ENCODE peak calls at places on chromosomes 11 and 22, in six cellular contexts. Z is HepG2, P is GM12891, Y is GM12878, X is H1, I is K562. K is an unnamed sample.

GRCh38 chr22:49159711-49160110 is 668.0 kb downstream of the BRD1 start:
- DNase-seq in Z (no peak), P (no peak), Y (no peak), X (no peak), I (no peak), K (no peak)

GRCh38 chr22:37848587-37849088 is 581 bp upstream of the EIF3L start:
- DNase-seq in Z (peak), P (no peak), Y (no peak), X (no peak), I (peak), K (no peak)

GRCh38 chr22:43230983-43231723 is 44.2 kb upstream of the TTLL12 start:
- DNase-seq in Z (peak), P (peak), Y (no peak), X (peak), I (peak), K (peak)

GRCh38 chr22:45548991-45549736 is 46.5 kb downstream of the FBLN1 start:
- DNase-seq in Z (no peak), P (no peak), Y (no peak), X (no peak), I (peak), K (no peak)

GRCh38 chr11:108117746-108118371 is 3.5 kb upstream of the ACAT1 start:
- DNase-seq in Z (peak), P (no peak), Y (no peak), X (no peak), I (peak), K (no peak)

GRCh38 chr22:49066619-49067018 is 761.1 kb downstream of the BRD1 start:
- DNase-seq in Z (no peak), P (no peak), Y (no peak), X (no peak), I (no peak), K (no peak)

GRCh38 chr11:64250875-64251721 is at the start of gene PLCB3:
- DNase-seq in Z (no peak), P (peak), Y (no peak), X (no peak), I (peak), K (peak)

GRCh38 chr11:27012254-27012921 is 18.5 kb downstream of the FIBIN start:
- DNase-seq in Z (no peak), P (no peak), Y (no peak), X (no peak), I (no peak), K (no peak)

GRCh38 chr11:102367364-102367763 is 20.4 kb downstream of the BIRC2 start:
- DNase-seq in Z (no peak), P (no peak), Y (no peak), X (no peak), I (peak), K (no peak)

GRCh38 chr11:79525257-79525656 is 84.4 kb upstream of the TENM4 start:
- DNase-seq in Z (no peak), P (no peak), Y (no peak), X (no peak), I (no peak), K (no peak)

GRCh38 chr22:28799834-28800307 is 498 bp downstream of the XBP1 start:
- DNase-seq in Z (no peak), P (no peak), Y (no peak), X (no peak), I (peak), K (no peak)

GRCh38 chr11:90220391-90220790 is 2.5 kb downstream of the CHORDC1 start:
- DNase-seq in Z (no peak), P (no peak), Y (no peak), X (no peak), I (peak), K (no peak)

DNA sequence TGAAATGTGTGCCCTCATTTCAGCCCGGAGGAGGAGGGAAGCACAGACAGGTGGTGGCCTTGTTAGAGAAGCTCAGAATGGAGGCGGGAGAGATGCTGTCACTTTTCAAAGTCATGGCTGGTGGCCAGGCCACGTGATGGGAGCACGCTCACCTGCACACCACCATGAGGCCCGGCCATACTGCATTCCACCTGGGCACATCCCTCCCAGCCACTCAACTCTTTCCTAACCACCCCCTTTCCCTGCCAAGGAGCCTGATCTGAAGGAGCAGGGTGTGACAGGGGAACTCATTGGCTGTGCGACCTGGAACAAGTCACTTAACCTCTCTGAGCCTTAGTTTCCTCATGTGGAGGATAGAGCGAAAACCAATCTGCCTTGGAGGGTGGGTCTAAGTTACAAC is 364.5 kb downstream of the CTTN start:
- DNase-seq in Z (no peak), P (no peak), Y (no peak), X (no peak), I (no peak), K (no peak)
- TF ChIP-seq TAF1 in Z (no peak), P (no peak), Y (no peak), X (no peak), I (no peak), K (no peak)

GRCh38 chr11:34397120-34397519 is 39.3 kb upstream of the ABTB2 start:
- DNase-seq in Z (no peak), P (no peak), Y (no peak), X (no peak), I (peak), K (no peak)
- TF ChIP-seq POLR2AphosphoS5 in Z (no peak), P (no peak), Y (no peak), X (no peak), I (no peak), K (no peak)

GRCh38 chr11:46367244-46367915 is 14.1 kb upstream of the MDK start:
- DNase-seq in Z (peak), P (no peak), Y (no peak), X (no peak), I (peak), K (peak)
- TF ChIP-seq POLR2A in Z (no peak), P (no peak), Y (no peak), X (no peak), I (no peak), K (no peak)

GRCh38 chr11:87143663-87144062 is 105.9 kb downstream of the TMEM135 start:
- DNase-seq in Z (no peak), P (no peak), Y (no peak), X (no peak), I (no peak), K (no peak)
- TF ChIP-seq TAF1 in Z (no peak), P (no peak), Y (no peak), X (no peak), I (no peak), K (no peak)

GRCh38 chr11:65452806-65453490 is 30.4 kb downstream of the NEAT1 start:
- DNase-seq in Z (no peak), P (no peak), Y (no peak), X (no peak), I (no peak), K (no peak)

GRCh38 chr11:65456418-65456817 is 33.8 kb downstream of the NEAT1 start:
- DNase-seq in Z (no peak), P (no peak), Y (no peak), X (no peak), I (no peak), K (no peak)

GRCh38 chr11:65459552-65459951 is 37.0 kb downstream of the NEAT1 start:
- DNase-seq in Z (no peak), P (no peak), Y (no peak), X (no peak), I (peak), K (no peak)

GRCh38 chr11:65454311-65454695 is 31.7 kb downstream of the NEAT1 start:
- DNase-seq in Z (no peak), P (no peak), Y (no peak), X (no peak), I (no peak), K (no peak)

DNA sequence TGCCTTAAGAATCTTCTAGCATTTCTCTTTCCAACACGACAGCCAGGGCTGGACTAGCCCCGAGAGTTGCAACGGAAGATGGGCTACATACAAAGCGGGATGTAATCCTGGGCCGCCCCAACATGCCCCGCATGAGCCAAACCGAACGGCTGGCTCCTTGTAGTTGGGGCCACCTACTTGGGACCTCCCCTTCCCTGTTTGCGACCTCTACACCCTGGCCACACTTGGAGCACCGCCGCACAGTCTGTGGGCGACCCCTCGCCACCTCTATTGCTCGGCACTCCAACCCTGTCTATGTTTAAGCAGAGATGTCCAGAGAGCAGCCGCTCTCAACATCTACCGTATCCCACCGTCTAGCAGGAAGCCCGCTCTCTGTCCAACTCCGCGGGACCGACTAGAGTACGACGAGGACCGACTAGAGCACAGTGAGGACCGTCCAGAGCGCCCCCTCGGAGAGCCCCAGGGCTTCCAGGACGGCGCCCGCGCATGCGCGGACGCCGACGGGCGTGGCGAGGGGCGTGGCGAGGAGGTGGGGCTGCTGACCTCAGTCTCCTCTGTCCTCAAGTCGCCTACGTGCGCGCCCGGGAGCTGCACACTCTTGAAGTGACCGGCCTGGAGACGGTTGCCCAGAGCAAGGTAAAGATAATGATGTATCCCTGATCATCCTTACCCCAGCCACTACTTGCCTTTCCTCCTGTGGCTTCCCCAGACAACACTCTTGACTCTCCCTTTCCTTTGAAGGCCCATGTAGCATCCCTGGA is 32.3 kb downstream of the NEAT1 start:
- DNase-seq in Z (peak), P (peak), Y (peak), X (peak), I (peak), K (peak)
- TF ChIP-seq POLR2AphosphoS5 in Z (peak), P (peak), Y (peak), X (no peak), I (peak), K (peak)

DNA sequence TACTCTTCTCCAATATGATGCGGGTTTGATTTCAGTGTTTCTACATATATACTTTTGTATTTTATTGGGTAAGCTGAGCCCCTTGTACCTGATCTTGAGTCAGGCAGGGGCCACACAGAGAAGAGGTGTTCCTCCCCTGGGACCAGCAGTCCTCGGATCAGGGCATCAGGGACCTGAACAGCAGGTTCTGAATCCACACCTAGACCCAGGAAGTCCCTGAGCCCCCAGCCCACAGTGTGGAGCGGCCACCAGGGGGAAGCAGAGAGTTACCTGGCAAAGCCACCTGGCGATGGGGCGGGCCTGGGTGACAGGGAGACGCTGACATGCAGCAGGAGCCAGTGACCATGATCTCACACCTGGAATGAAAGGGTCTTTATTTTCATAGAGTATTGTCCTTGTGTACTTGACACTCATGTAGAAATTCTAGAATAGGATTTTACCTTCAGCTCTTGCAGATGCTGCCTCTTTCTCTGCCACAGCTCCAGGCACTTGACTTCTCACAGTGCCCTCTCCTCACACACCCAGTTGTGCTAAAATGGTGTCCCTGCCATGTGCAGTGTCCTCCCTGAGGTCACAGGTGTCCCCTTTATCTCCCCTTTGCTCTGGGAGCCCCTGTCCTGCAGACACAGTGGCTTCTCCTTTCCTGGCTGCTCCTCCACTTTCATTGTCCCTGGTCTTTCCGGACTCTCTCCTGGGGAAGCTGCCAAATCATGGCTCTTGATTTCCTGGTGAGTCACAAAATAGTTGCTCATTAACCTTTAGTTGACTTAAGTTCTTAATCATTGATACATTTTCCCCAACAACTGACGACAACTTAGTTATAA is 48.5 kb downstream of the GGTLC2 start:
- DNase-seq in Z (peak), P (peak), Y (no peak), X (no peak), I (peak), K (peak)
- TF ChIP-seq POLR2A in Z (no peak), P (no peak), Y (no peak), X (no peak), I (no peak), K (no peak)

DNA sequence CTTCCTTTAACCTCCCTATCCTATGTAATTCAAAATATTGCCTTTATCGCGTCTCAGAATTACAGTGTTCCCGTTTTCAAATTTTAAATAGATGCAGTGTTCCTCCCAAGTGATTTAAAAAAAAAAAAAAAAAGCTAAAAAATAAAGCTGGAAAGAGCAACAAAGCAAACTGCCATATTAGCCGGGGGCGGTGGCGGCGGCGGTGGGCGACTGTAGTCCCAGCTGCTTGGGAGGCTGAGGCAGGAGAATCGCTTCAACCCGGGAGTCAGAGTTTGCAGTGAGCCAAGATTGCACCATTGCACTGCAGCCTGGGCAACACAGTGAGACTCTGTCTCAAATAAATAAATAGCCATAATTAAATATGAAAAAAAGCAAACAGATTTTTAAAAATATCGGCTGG is 5.5 kb upstream of the AGBL2 start:
- DNase-seq in Z (no peak), P (no peak), Y (no peak), X (no peak), I (no peak), K (no peak)
- TF ChIP-seq TAF1 in Z (no peak), P (no peak), Y (no peak), X (no peak), I (no peak), K (no peak)

DNA sequence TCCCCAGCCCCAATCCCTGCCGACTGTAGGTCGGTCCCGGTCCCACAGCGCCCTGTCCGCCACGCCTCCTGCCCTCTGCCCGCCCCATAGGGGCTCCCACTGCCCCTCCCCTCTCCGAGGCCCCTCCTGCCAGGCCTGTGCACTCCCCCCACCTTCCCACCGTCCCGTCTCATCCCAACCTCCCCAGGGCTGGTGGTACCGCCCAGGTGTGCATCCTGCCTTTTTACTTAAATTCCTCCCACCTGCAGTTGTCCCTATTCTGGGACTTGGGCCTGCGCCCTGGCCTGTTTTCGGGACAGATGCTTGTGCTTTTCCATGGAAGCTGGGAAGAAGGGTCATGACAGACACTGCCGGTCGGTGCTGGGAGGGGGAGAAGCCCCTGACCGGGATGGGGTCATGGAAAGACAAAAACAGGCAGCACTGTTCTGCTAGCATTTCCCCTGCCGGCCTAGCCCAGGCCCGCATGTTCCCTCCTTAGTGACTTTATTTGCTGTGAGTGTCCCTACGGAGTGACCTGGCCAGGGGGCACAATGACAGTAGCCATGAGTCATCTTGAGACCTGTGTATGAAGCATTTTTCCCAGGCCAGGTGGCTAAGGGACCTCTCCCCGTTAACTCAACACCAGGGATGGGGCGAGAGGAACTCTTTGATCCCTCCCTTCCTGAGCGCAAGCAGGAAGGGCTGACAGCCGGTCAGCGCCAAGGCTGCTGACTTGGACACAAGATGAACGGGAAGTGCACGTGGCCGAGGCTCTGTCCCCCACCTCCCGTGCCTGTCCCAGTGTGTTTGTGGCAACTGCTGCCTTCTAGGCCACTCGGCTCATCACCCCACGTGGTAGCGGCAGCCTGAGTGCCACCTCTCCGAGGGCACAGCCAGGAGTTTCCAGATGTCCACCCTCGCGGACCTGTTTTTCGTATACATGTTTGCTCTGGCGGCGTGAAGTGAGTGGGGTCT is 7.1 kb downstream of the TBX1 start:
- DNase-seq in Z (peak), P (no peak), Y (no peak), X (no peak), I (no peak), K (no peak)
- TF ChIP-seq POLR2AphosphoS5 in Z (no peak), P (no peak), Y (no peak), X (no peak), I (no peak), K (no peak)

DNA sequence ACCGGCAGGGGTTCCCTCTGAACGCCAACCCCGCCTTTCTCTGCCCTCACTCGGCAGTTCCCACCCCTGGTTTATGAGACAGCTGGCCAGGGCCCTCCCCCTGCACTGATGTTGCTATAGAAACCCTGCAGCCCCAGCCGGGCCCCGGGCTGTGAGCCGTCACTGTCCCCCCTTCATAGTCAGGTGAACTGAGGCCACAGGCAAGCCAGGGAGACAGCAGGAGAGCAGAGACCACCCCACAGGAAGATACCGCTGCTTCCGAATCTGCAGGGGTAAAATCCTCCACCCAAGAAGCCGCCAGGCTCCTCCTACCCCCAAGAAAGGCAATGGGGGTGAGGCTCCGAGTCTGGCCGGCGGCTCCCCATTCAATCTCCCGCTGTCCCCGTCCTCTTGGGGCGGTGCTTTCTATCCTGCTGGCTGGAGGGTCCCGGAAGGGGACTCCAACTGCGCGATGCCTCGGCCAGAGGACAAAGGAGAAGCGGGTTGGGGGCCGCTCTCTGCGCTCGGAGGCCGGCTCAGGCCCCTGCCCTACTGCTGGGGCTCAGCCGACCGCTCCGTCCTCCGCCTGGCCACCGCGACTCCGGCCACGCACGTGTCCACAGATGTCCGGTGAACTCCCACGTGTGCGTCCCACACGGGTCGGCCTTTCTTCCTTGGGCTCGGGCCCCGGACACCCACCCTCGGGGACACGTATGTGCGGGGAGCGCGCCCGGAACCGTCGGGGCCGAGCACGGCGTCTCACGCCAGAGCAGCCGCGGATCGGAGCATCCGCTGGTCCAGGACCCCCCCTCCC is 585 bp downstream of the SLC25A22 start:
- DNase-seq in Z (peak), P (peak), Y (no peak), X (no peak), I (peak), K (peak)
- TF ChIP-seq POLR2A in Z (no peak), P (no peak), Y (peak), X (no peak), I (no peak), K (no peak)